ENCODE peak calls at places on chromosomes 11 and 22, in four cellular contexts. One of them, this sample, is unnamed.

GRCh38 chr22:21044931-21045584 is 688 bp upstream of the LRRC74B start:
- DNase-seq in activated CD8-positive, alpha-beta memory T cell treated with anti-CD3 and anti-CD28 coated beads for 1 hour: no peak
- DNase-seq in T-helper 9 cell: no peak
- DNase-seq in Right ventricle myocardium superior: no peak
- DNase-seq in this sample: no peak

GRCh38 chr11:117931971-117932370 is 2.8 kb upstream of the TMPRSS13 start:
- DNase-seq in activated CD8-positive, alpha-beta memory T cell treated with anti-CD3 and anti-CD28 coated beads for 1 hour: no peak
- DNase-seq in T-helper 9 cell: no peak
- DNase-seq in Right ventricle myocardium superior: no peak
- DNase-seq in this sample: peak

GRCh38 chr11:97345031-97345430 is 955.2 kb downstream of the JRKL start:
- DNase-seq in activated CD8-positive, alpha-beta memory T cell treated with anti-CD3 and anti-CD28 coated beads for 1 hour: no peak
- DNase-seq in T-helper 9 cell: no peak
- DNase-seq in Right ventricle myocardium superior: no peak
- DNase-seq in this sample: no peak

GRCh38 chr11:43548921-43549320 is 131.6 kb upstream of the HSD17B12 start:
- DNase-seq in activated CD8-positive, alpha-beta memory T cell treated with anti-CD3 and anti-CD28 coated beads for 1 hour: no peak
- DNase-seq in T-helper 9 cell: no peak
- DNase-seq in Right ventricle myocardium superior: no peak
- DNase-seq in this sample: no peak

GRCh38 chr11:36018967-36019596 is 75.2 kb downstream of the LDLRAD3 start:
- DNase-seq in activated CD8-positive, alpha-beta memory T cell treated with anti-CD3 and anti-CD28 coated beads for 1 hour: no peak
- DNase-seq in T-helper 9 cell: no peak
- DNase-seq in Right ventricle myocardium superior: no peak
- DNase-seq in this sample: no peak

GRCh38 chr11:134488512-134488911 is 76.5 kb upstream of the B3GAT1 start:
- DNase-seq in activated CD8-positive, alpha-beta memory T cell treated with anti-CD3 and anti-CD28 coated beads for 1 hour: no peak
- DNase-seq in T-helper 9 cell: no peak
- DNase-seq in Right ventricle myocardium superior: no peak
- DNase-seq in this sample: no peak

GRCh38 chr11:7251836-7252682 is at the start of gene SYT9:
- DNase-seq in activated CD8-positive, alpha-beta memory T cell treated with anti-CD3 and anti-CD28 coated beads for 1 hour: no peak
- DNase-seq in T-helper 9 cell: no peak
- DNase-seq in Right ventricle myocardium superior: peak
- DNase-seq in this sample: peak

GRCh38 chr22:38074181-38075104 is 9.5 kb downstream of the SLC16A8 start:
- DNase-seq in activated CD8-positive, alpha-beta memory T cell treated with anti-CD3 and anti-CD28 coated beads for 1 hour: no peak
- DNase-seq in T-helper 9 cell: no peak
- DNase-seq in Right ventricle myocardium superior: peak
- DNase-seq in this sample: no peak

GRCh38 chr11:121295246-121296007 is 2.9 kb downstream of the SC5D start:
- DNase-seq in activated CD8-positive, alpha-beta memory T cell treated with anti-CD3 and anti-CD28 coated beads for 1 hour: no peak
- DNase-seq in T-helper 9 cell: no peak
- DNase-seq in Right ventricle myocardium superior: no peak
- DNase-seq in this sample: no peak

GRCh38 chr11:60344146-60344545 is 17.1 kb downstream of the MS4A6E start:
- DNase-seq in activated CD8-positive, alpha-beta memory T cell treated with anti-CD3 and anti-CD28 coated beads for 1 hour: no peak
- DNase-seq in T-helper 9 cell: no peak
- DNase-seq in Right ventricle myocardium superior: no peak
- DNase-seq in this sample: no peak

GRCh38 chr11:112318193-112318592 is 57.5 kb upstream of the PLET1 start:
- DNase-seq in activated CD8-positive, alpha-beta memory T cell treated with anti-CD3 and anti-CD28 coated beads for 1 hour: no peak
- DNase-seq in T-helper 9 cell: no peak
- DNase-seq in Right ventricle myocardium superior: no peak
- DNase-seq in this sample: no peak

GRCh38 chr11:111793863-111794262 is 27.7 kb upstream of the PPP2R1B start:
- DNase-seq in activated CD8-positive, alpha-beta memory T cell treated with anti-CD3 and anti-CD28 coated beads for 1 hour: no peak
- DNase-seq in T-helper 9 cell: no peak
- DNase-seq in Right ventricle myocardium superior: no peak
- DNase-seq in this sample: no peak

GRCh38 chr11:60937144-60937527 is 12.9 kb downstream of the TMEM132A start:
- DNase-seq in activated CD8-positive, alpha-beta memory T cell treated with anti-CD3 and anti-CD28 coated beads for 1 hour: no peak
- DNase-seq in T-helper 9 cell: no peak
- DNase-seq in Right ventricle myocardium superior: no peak
- DNase-seq in this sample: no peak

GRCh38 chr22:39699631-39700348 is 129.2 kb downstream of the CACNA1I start:
- DNase-seq in activated CD8-positive, alpha-beta memory T cell treated with anti-CD3 and anti-CD28 coated beads for 1 hour: no peak
- DNase-seq in T-helper 9 cell: no peak
- DNase-seq in Right ventricle myocardium superior: no peak
- DNase-seq in this sample: no peak

GRCh38 chr11:86589856-86590589 is 82.4 kb downstream of the ME3 start:
- DNase-seq in activated CD8-positive, alpha-beta memory T cell treated with anti-CD3 and anti-CD28 coated beads for 1 hour: no peak
- DNase-seq in T-helper 9 cell: no peak
- DNase-seq in Right ventricle myocardium superior: no peak
- DNase-seq in this sample: no peak

GRCh38 chr22:18048441-18048898 is 24.1 kb upstream of the MICAL3 start:
- DNase-seq in activated CD8-positive, alpha-beta memory T cell treated with anti-CD3 and anti-CD28 coated beads for 1 hour: no peak
- DNase-seq in T-helper 9 cell: no peak
- DNase-seq in Right ventricle myocardium superior: no peak
- DNase-seq in this sample: peak

GRCh38 chr22:30305906-30306628 is 16.8 kb upstream of the CASTOR1 start:
- DNase-seq in activated CD8-positive, alpha-beta memory T cell treated with anti-CD3 and anti-CD28 coated beads for 1 hour: no peak
- DNase-seq in T-helper 9 cell: no peak
- DNase-seq in Right ventricle myocardium superior: no peak
- DNase-seq in this sample: no peak

GRCh38 chr11:33383075-33383919 is 126.1 kb downstream of the HIPK3 start:
- DNase-seq in activated CD8-positive, alpha-beta memory T cell treated with anti-CD3 and anti-CD28 coated beads for 1 hour: no peak
- DNase-seq in T-helper 9 cell: no peak
- DNase-seq in Right ventricle myocardium superior: no peak
- DNase-seq in this sample: no peak

GRCh38 chr22:44697423-44698179 is 4.4 kb upstream of the PRR5 start:
- DNase-seq in activated CD8-positive, alpha-beta memory T cell treated with anti-CD3 and anti-CD28 coated beads for 1 hour: peak
- DNase-seq in T-helper 9 cell: peak
- DNase-seq in Right ventricle myocardium superior: peak
- DNase-seq in this sample: peak

GRCh38 chr11:14082338-14082737 is 119.8 kb downstream of the SPON1 start:
- DNase-seq in activated CD8-positive, alpha-beta memory T cell treated with anti-CD3 and anti-CD28 coated beads for 1 hour: no peak
- DNase-seq in T-helper 9 cell: no peak
- DNase-seq in Right ventricle myocardium superior: no peak
- DNase-seq in this sample: no peak

GRCh38 chr22:39254789-39255298 is 10.1 kb upstream of the PDGFB start:
- DNase-seq in activated CD8-positive, alpha-beta memory T cell treated with anti-CD3 and anti-CD28 coated beads for 1 hour: no peak
- DNase-seq in T-helper 9 cell: peak
- DNase-seq in Right ventricle myocardium superior: no peak
- DNase-seq in this sample: no peak

GRCh38 chr11:79244175-79244804 is 196.5 kb downstream of the TENM4 start:
- DNase-seq in activated CD8-positive, alpha-beta memory T cell treated with anti-CD3 and anti-CD28 coated beads for 1 hour: no peak
- DNase-seq in T-helper 9 cell: no peak
- DNase-seq in Right ventricle myocardium superior: no peak
- DNase-seq in this sample: no peak

GRCh38 chr11:90124371-90124770 is 10.1 kb upstream of the NAALAD2 start:
- DNase-seq in activated CD8-positive, alpha-beta memory T cell treated with anti-CD3 and anti-CD28 coated beads for 1 hour: no peak
- DNase-seq in T-helper 9 cell: no peak
- DNase-seq in Right ventricle myocardium superior: no peak
- DNase-seq in this sample: no peak

GRCh38 chr11:13168281-13168680 is 109.3 kb upstream of the BMAL1 start:
- DNase-seq in activated CD8-positive, alpha-beta memory T cell treated with anti-CD3 and anti-CD28 coated beads for 1 hour: no peak
- DNase-seq in T-helper 9 cell: no peak
- DNase-seq in Right ventricle myocardium superior: no peak
- DNase-seq in this sample: no peak

GRCh38 chr11:16986434-16987204 is 27.6 kb downstream of the PLEKHA7 start:
- DNase-seq in activated CD8-positive, alpha-beta memory T cell treated with anti-CD3 and anti-CD28 coated beads for 1 hour: peak
- DNase-seq in T-helper 9 cell: peak
- DNase-seq in Right ventricle myocardium superior: no peak
- DNase-seq in this sample: no peak

GRCh38 chr11:121035823-121036222 is 11.9 kb downstream of the TBCEL start:
- DNase-seq in activated CD8-positive, alpha-beta memory T cell treated with anti-CD3 and anti-CD28 coated beads for 1 hour: no peak
- DNase-seq in T-helper 9 cell: no peak
- DNase-seq in Right ventricle myocardium superior: no peak
- DNase-seq in this sample: no peak

GRCh38 chr11:127816959-127817358 is 770.4 kb downstream of the ETS1 start:
- DNase-seq in activated CD8-positive, alpha-beta memory T cell treated with anti-CD3 and anti-CD28 coated beads for 1 hour: no peak
- DNase-seq in T-helper 9 cell: no peak
- DNase-seq in Right ventricle myocardium superior: no peak
- DNase-seq in this sample: no peak

GRCh38 chr22:45932066-45932465 is 44.9 kb downstream of the WNT7B start:
- DNase-seq in activated CD8-positive, alpha-beta memory T cell treated with anti-CD3 and anti-CD28 coated beads for 1 hour: no peak
- DNase-seq in T-helper 9 cell: no peak
- DNase-seq in Right ventricle myocardium superior: no peak
- DNase-seq in this sample: no peak

GRCh38 chr22:27032121-27032761 is 374.9 kb downstream of the MIAT start:
- DNase-seq in activated CD8-positive, alpha-beta memory T cell treated with anti-CD3 and anti-CD28 coated beads for 1 hour: no peak
- DNase-seq in T-helper 9 cell: no peak
- DNase-seq in Right ventricle myocardium superior: peak
- DNase-seq in this sample: peak

GRCh38 chr11:26228778-26229177 is 103.2 kb upstream of the ANO3 start:
- DNase-seq in activated CD8-positive, alpha-beta memory T cell treated with anti-CD3 and anti-CD28 coated beads for 1 hour: no peak
- DNase-seq in T-helper 9 cell: no peak
- DNase-seq in Right ventricle myocardium superior: no peak
- DNase-seq in this sample: no peak

GRCh38 chr11:63814383-63814736 is 1.1 kb downstream of the SPINDOC start:
- DNase-seq in activated CD8-positive, alpha-beta memory T cell treated with anti-CD3 and anti-CD28 coated beads for 1 hour: no peak
- DNase-seq in T-helper 9 cell: no peak
- DNase-seq in Right ventricle myocardium superior: no peak
- DNase-seq in this sample: no peak

This sample was measured in sigmoid colon.